ENCODE peak calls at places on chromosomes 13 and 19, in five cellular contexts. One of them, this sample, is unnamed. For H3K4me1, the result is how much of the 10 kb centered on the place peaks cover.

GRCh38 chr19:21439372-21439771 is 42.4 kb downstream of the ZNF493 start:
- DNase-seq in left ventricle myocardium inferior: no peak
- DNase-seq in heart left ventricle: no peak
- DNase-seq in heart right ventricle: no peak
- DNase-seq in hepatocyte: peak
- DNase-seq in this sample: no peak

GRCh38 chr19:42075364-42075615 is 676 bp upstream of the ZNF574 start:
- DNase-seq in heart right ventricle: no peak
- DNase-seq in heart left ventricle: no peak
- DNase-seq in hepatocyte: no peak
- DNase-seq in left ventricle myocardium inferior: no peak
- DNase-seq in this sample: no peak

GRCh38 chr19:53903055-53903680 is 5.9 kb upstream of the CACNG7 start:
- DNase-seq in heart right ventricle: no peak
- DNase-seq in heart left ventricle: no peak
- DNase-seq in left ventricle myocardium inferior: no peak
- DNase-seq in hepatocyte: peak
- DNase-seq in this sample: no peak

GRCh38 chr19:54882758-54883157 is 8.7 kb downstream of the FCAR start:
- DNase-seq in heart right ventricle: no peak
- DNase-seq in hepatocyte: no peak
- DNase-seq in heart left ventricle: no peak
- DNase-seq in left ventricle myocardium inferior: no peak
- DNase-seq in this sample: no peak

GRCh38 chr19:44817725-44818469 is 9.0 kb downstream of the BCAM start:
- DNase-seq in hepatocyte: no peak
- DNase-seq in heart right ventricle: no peak
- DNase-seq in heart left ventricle: no peak
- DNase-seq in left ventricle myocardium inferior: no peak
- DNase-seq in this sample: no peak

GRCh38 chr19:54551293-54551692 is 22.3 kb upstream of the LILRA2 start:
- DNase-seq in hepatocyte: no peak
- DNase-seq in left ventricle myocardium inferior: no peak
- DNase-seq in heart left ventricle: no peak
- DNase-seq in heart right ventricle: no peak
- DNase-seq in this sample: no peak

GRCh38 chr19:1295169-1296012 is 9.7 kb downstream of the EFNA2 start:
- DNase-seq in heart left ventricle: no peak
- DNase-seq in left ventricle myocardium inferior: no peak
- DNase-seq in heart right ventricle: peak
- DNase-seq in hepatocyte: no peak
- DNase-seq in this sample: no peak

GRCh38 chr13:30892966-30893365 is 13.1 kb upstream of the MEDAG start:
- DNase-seq in left ventricle myocardium inferior: no peak
- DNase-seq in heart left ventricle: no peak
- DNase-seq in hepatocyte: peak
- DNase-seq in heart right ventricle: peak
- DNase-seq in this sample: no peak

GRCh38 chr13:107284168-107284567 is 716.2 kb upstream of the ARGLU1 start:
- DNase-seq in heart right ventricle: no peak
- DNase-seq in hepatocyte: no peak
- DNase-seq in heart left ventricle: no peak
- DNase-seq in left ventricle myocardium inferior: no peak
- DNase-seq in this sample: no peak

GRCh38 chr19:13053761-13054604 is 48.7 kb downstream of the LYL1 start:
- DNase-seq in hepatocyte: peak
- DNase-seq in heart left ventricle: peak
- DNase-seq in heart right ventricle: peak
- DNase-seq in left ventricle myocardium inferior: peak
- DNase-seq in this sample: peak

DNA sequence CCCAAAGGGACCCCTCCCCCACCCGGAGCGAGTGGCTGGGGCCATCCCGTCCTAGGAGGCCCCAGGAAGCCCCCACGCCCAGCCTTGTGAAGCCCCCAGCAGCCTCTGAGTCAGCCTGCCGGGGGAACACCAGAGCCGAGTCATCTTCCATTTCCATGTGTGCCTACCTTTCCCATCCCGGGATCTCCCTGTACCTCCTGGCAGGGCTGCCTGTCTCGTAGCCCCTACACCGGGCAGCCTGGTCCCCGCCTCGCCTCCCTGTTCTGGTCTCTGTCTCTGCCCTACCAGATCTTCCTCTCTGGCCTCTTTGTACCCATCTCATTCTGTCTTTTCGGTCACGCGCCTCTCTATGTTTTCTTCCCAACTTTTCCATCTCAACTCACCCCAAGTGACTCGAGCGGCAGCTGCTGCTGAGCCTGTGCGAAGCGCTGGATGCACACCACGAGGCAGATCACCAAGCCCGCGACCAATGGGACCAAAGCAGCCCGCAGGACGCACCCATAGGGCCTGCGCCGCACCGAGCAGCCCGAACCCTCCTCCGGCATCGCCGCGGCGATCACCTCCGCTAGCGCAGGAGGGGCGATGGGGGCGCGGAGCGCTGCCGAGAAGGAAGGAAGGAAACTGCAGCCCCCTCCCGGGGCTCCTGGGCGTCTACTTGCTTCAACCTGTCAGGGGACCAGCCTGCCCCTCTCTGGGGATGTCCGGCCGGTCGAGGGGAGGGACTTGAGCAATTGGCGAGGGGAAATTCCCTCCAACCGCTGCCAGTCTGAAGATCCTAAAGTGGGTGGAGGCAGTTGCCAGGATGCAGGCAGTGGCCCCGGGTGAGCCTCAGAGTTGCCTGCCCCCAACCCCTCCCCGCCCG is at the start of gene CD70:
- DNase-seq in hepatocyte: no peak
- DNase-seq in heart right ventricle: no peak
- DNase-seq in left ventricle myocardium inferior: no peak
- DNase-seq in heart left ventricle: no peak
- DNase-seq in this sample: peak
- H3K4me3 ChIP-seq in hepatocyte: no peak
- H3K4me3 ChIP-seq in heart right ventricle: peak
- H3K4me3 ChIP-seq in left ventricle myocardium inferior: peak
- H3K4me3 ChIP-seq in heart left ventricle: no peak
- H3K4me3 ChIP-seq in this sample: no peak

GRCh38 chr13:95124959-95125358 is 176.3 kb downstream of the ABCC4 start:
- DNase-seq in heart right ventricle: no peak
- DNase-seq in left ventricle myocardium inferior: no peak
- DNase-seq in heart left ventricle: no peak
- DNase-seq in hepatocyte: no peak
- DNase-seq in this sample: no peak

GRCh38 chr13:95120650-95121049 is 180.6 kb downstream of the ABCC4 start:
- DNase-seq in heart left ventricle: no peak
- DNase-seq in left ventricle myocardium inferior: no peak
- DNase-seq in heart right ventricle: no peak
- DNase-seq in hepatocyte: no peak
- DNase-seq in this sample: no peak

GRCh38 chr13:95121516-95121915 is 179.7 kb downstream of the ABCC4 start:
- DNase-seq in left ventricle myocardium inferior: no peak
- DNase-seq in hepatocyte: no peak
- DNase-seq in heart right ventricle: no peak
- DNase-seq in heart left ventricle: no peak
- DNase-seq in this sample: no peak

GRCh38 chr13:95123726-95124125 is 177.5 kb downstream of the ABCC4 start:
- DNase-seq in left ventricle myocardium inferior: no peak
- DNase-seq in heart left ventricle: no peak
- DNase-seq in heart right ventricle: no peak
- DNase-seq in hepatocyte: peak
- DNase-seq in this sample: no peak

GRCh38 chr13:95122063-95122462 is 179.2 kb downstream of the ABCC4 start:
- DNase-seq in hepatocyte: no peak
- DNase-seq in heart left ventricle: no peak
- DNase-seq in left ventricle myocardium inferior: no peak
- DNase-seq in heart right ventricle: no peak
- DNase-seq in this sample: no peak
- H3K4me1 ChIP-seq in hepatocyte: under half
- H3K4me1 ChIP-seq in heart left ventricle: under half
- H3K4me1 ChIP-seq in left ventricle myocardium inferior: under half
- H3K4me1 ChIP-seq in heart right ventricle: under half
- H3K4me1 ChIP-seq in this sample: under half

DNA sequence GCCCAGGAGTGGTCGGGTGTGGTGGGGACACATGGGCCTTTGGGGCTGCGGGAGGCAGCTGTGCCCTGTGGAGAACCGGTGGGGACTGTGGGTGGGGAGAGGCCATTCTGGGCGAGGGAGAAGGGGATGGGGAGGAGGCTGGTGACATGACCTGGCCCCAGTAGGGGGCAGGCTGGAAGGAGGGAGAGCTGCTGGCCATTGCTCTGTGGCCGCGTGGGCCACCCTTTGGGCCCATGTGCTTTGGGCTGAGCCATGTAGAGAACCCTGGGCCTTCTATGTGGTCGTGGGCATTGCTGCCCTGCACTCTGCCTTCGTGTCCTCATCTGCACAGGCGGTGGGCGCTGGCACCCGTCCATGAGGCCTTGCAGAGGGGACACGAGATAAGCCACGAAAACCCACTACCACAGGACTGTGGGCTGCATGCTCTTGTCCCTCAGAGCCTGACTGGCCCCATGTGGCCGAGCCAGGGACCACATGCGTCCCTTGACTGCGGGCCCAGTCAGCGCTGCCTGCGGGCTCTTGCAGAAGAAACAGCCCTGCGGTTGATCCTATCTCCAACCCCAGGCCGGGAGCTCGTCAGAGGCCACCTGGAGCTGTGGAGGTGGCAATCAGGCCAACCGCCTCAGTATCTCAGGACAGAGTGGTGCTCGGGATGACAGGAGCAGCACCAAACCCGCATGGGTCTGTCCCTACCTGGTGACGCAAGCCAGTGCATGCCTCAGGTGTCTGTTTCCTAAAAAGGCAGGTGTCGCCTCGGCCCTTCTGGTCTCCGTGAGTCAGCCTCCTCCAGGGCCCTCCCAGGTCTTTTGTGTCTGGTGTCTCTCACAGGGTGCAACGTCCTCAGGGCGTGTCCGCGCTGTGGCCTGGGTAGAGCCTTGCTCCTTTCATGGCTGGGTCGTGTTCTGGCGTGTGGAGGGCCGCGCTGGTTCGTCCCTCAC is 14.3 kb downstream of the FZR1 start:
- DNase-seq in hepatocyte: peak
- DNase-seq in heart left ventricle: no peak
- DNase-seq in heart right ventricle: no peak
- DNase-seq in left ventricle myocardium inferior: no peak
- DNase-seq in this sample: no peak
- TF ChIP-seq CTCF in hepatocyte: no peak
- TF ChIP-seq CTCF in heart left ventricle: no peak
- TF ChIP-seq CTCF in heart right ventricle: no peak
- TF ChIP-seq CTCF in left ventricle myocardium inferior: no peak
- TF ChIP-seq CTCF in this sample: no peak

DNA sequence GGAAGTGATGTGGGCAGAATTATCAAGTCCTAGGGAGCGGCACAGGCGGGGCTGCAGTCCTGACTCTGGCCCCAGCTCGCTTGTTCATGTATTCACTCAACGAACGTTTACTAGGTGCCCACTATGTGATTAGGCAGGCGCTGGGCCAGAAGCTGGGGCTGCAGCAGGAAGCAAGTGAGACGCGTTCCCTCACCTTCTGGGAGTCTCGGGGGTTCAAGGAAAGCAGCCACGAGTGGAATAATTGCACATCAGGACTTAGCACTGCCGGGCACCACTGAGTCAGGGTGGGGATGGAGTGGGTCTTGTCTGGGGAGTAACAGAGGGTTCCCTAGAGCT is 2.5 kb upstream of the LMTK3 start:
- DNase-seq in heart right ventricle: no peak
- DNase-seq in left ventricle myocardium inferior: no peak
- DNase-seq in hepatocyte: no peak
- DNase-seq in heart left ventricle: no peak
- DNase-seq in this sample: no peak
- H3K4me3 ChIP-seq in heart right ventricle: peak
- H3K4me3 ChIP-seq in left ventricle myocardium inferior: peak
- H3K4me3 ChIP-seq in hepatocyte: no peak
- H3K4me3 ChIP-seq in heart left ventricle: peak
- H3K4me3 ChIP-seq in this sample: no peak